ENCODE peak calls at places on chromosomes 4 and X, in five cellular contexts. D is PC-3, U is neural progenitor cell, Z is mesenchymal stem cell, Y is Karpas-422. T is an unnamed sample.

GRCh38 chr4:20431422-20432014 is 179.8 kb downstream of the SLIT2 start:
- DNase-seq in D (no peak), U (peak; percentile 66), Z (no peak), Y (no peak), T (no peak)

GRCh38 chr4:120331486-120332281 is 265.0 kb upstream of the MAD2L1 start:
- DNase-seq in Z (peak; percentile 27), D (peak; percentile 2), Y (no peak), U (no peak), T (no peak)

GRCh38 chr4:156968479-156968984 is 3.1 kb downstream of the PDGFC start:
- DNase-seq in D (peak; percentile 81), U (peak; percentile 69), Z (peak; percentile 85), Y (peak; percentile 85), T (peak; percentile 51)

GRCh38 chrX:139823806-139824205 is 109.0 kb downstream of the ATP11C start:
- DNase-seq in U (no peak), Z (peak; percentile 19), Y (no peak), D (peak; percentile 47), T (no peak)

GRCh38 chr4:106022454-106022853 is 127.2 kb downstream of the NPNT start:
- DNase-seq in Y (no peak), U (no peak), D (no peak), Z (no peak), T (no peak)

GRCh38 chrX:123675154-123675553 is 57.7 kb downstream of the THOC2 start:
- DNase-seq in U (no peak), D (peak; percentile 17), Y (no peak), Z (no peak), T (no peak)

GRCh38 chr4:107643021-107643420 is 77.0 kb downstream of the PAPSS1 start:
- DNase-seq in D (no peak), U (no peak), Y (no peak), Z (no peak), T (no peak)

GRCh38 chrX:50704360-50704759 is 109.6 kb downstream of the SHROOM4 start:
- DNase-seq in U (no peak), Y (no peak), Z (peak; percentile 33), D (no peak), T (no peak)

GRCh38 chrX:40700640-40701342 is 34.6 kb downstream of the MED14 start:
- DNase-seq in Z (no peak), D (no peak), U (no peak), Y (peak; percentile 20), T (no peak)

GRCh38 chr4:77100234-77100633 is 24.4 kb upstream of the CCNI start:
- DNase-seq in Z (no peak), D (no peak), Y (no peak), U (no peak), T (no peak)

GRCh38 chr4:36310793-36311192 is 29.4 kb downstream of the DTHD1 start:
- DNase-seq in Y (no peak), D (no peak), Z (no peak), U (no peak), T (no peak)

GRCh38 chr4:188439641-188440311 is 300.5 kb downstream of the TRIML1 start:
- DNase-seq in D (peak; percentile 3), U (no peak), Y (no peak), Z (no peak), T (no peak)

GRCh38 chrX:96929036-96929435 is 45.3 kb downstream of the RPA4 start:
- DNase-seq in D (no peak), U (no peak), Z (no peak), Y (no peak), T (no peak)

GRCh38 chr4:125445525-125445924 is 130.8 kb downstream of the FAT4 start:
- DNase-seq in Z (no peak), U (no peak), Y (no peak), D (no peak), T (no peak)

GRCh38 chrX:123489011-123489410 is 243.8 kb downstream of the THOC2 start:
- DNase-seq in Y (no peak), D (no peak), Z (peak; percentile 2), U (no peak), T (no peak)

GRCh38 chrX:134782796-134783195 is 124.5 kb upstream of the PLAC1 start:
- DNase-seq in U (peak; percentile 19), Z (peak; percentile 60), Y (peak; percentile 57), D (peak; percentile 72), T (no peak)

GRCh38 chrX:23799469-23800065 is 16.6 kb downstream of the SAT1 start:
- DNase-seq in D (no peak), Z (peak; percentile 46), U (no peak), Y (no peak), T (no peak)

GRCh38 chr4:6452897-6453687 is 19.3 kb downstream of the PPP2R2C start:
- DNase-seq in Y (no peak), U (no peak), D (no peak), Z (no peak), T (no peak)

GRCh38 chrX:123988423-123989116 is 27.1 kb downstream of the STAG2 start:
- DNase-seq in Y (no peak), U (no peak), D (peak; percentile 18), Z (peak; percentile 4), T (no peak)

GRCh38 chr4:8303081-8303480 is 33.5 kb downstream of the HTRA3 start:
- DNase-seq in Y (no peak), D (no peak), Z (no peak), U (no peak), T (no peak)

GRCh38 chrX:121160987-121161386 is 113.6 kb downstream of the GLUD2 start:
- DNase-seq in Y (no peak), Z (no peak), U (no peak), D (no peak), T (no peak)

GRCh38 chr4:1233641-1234277 is 15.2 kb downstream of the CTBP1 start:
- DNase-seq in U (no peak), D (no peak), Z (peak; percentile 60), Y (no peak), T (no peak)

GRCh38 chr4:112702892-112703291 is 65.9 kb downstream of the LARP7 start:
- DNase-seq in U (no peak), Y (no peak), Z (no peak), D (no peak), T (no peak)

GRCh38 chr4:154310578-154310977 is 181.0 kb downstream of the DCHS2 start:
- DNase-seq in U (no peak), D (no peak), Z (no peak), Y (no peak), T (no peak)

GRCh38 chrX:40746536-40746935 is 11.2 kb upstream of the MED14 start:
- DNase-seq in U (no peak), Y (no peak), Z (no peak), D (no peak), T (no peak)

GRCh38 chrX:135089126-135089525 is 31.2 kb downstream of the ETDB start:
- DNase-seq in Z (no peak), D (no peak), U (no peak), Y (no peak), T (no peak)

GRCh38 chr4:139777757-139778156 is 112.1 kb downstream of the MGST2 start:
- DNase-seq in D (no peak), Y (no peak), U (no peak), Z (no peak), T (no peak)

GRCh38 chrX:9062621-9063020 is 28.7 kb upstream of the FAM9B start:
- DNase-seq in D (no peak), Z (no peak), U (no peak), Y (no peak), T (no peak)

GRCh38 chr4:126708716-126709115 is 924.0 kb upstream of the INTU start:
- DNase-seq in Y (no peak), Z (no peak), D (no peak), U (no peak), T (no peak)

GRCh38 chr4:48649505-48649904 is 130.6 kb downstream of the FRYL start:
- DNase-seq in Z (no peak), Y (no peak), D (no peak), U (no peak), T (no peak)

GRCh38 chr4:188341428-188341827 is 202.2 kb downstream of the TRIML1 start:
- DNase-seq in Z (no peak), Y (no peak), D (no peak), U (no peak), T (no peak)

GRCh38 chr4:168129046-168129772 is 36.9 kb downstream of the ANXA10 start:
- DNase-seq in U (peak; percentile 25), Y (no peak), D (no peak), Z (no peak), T (no peak)

GRCh38 chrX:136710324-136710951 is 62.5 kb downstream of the CD40LG start:
- DNase-seq in U (no peak), Z (peak; percentile 11), D (peak; percentile 44), Y (no peak), T (no peak)
- H3K9ac ChIP-seq in U (no peak overlapping the region), Z (peak overlapping the region; percentile 49), D (peak overlapping the region; percentile 61), Y (no peak overlapping the region), T (no peak overlapping the region)

GRCh38 chrX:133742602-133743305 is 242.6 kb downstream of the GPC3 start:
- DNase-seq in U (no peak), D (no peak), Z (no peak), Y (no peak), T (no peak)
- H3K4me1 ChIP-seq in U (peaks cover 10% of the 10 kb centered on the region), D (no peaks in the 10 kb centered on the region), Z (no peaks in the 10 kb centered on the region), Y (peaks cover 5% of the 10 kb centered on the region), T (no peaks in the 10 kb centered on the region)

GRCh38 chrX:19670321-19670750 is 155.0 kb upstream of the MAP3K15 start:
- DNase-seq in Z (peak; percentile 76), D (peak; percentile 24), U (no peak), Y (no peak), T (no peak)
- H3K4me3 ChIP-seq in Z (no peak overlapping the region), D (peak overlapping the region; percentile 66), U (no peak overlapping the region), Y (no peak overlapping the region), T (no peak overlapping the region)

GRCh38 chr4:87584509-87584908 is 23.8 kb upstream of the DSPP start:
- DNase-seq in D (no peak), Z (no peak), Y (no peak), U (no peak), T (no peak)

GRCh38 chr4:87592124-87592523 is 16.2 kb upstream of the DSPP start:
- DNase-seq in Z (no peak), Y (no peak), D (no peak), U (no peak), T (no peak)

DNA sequence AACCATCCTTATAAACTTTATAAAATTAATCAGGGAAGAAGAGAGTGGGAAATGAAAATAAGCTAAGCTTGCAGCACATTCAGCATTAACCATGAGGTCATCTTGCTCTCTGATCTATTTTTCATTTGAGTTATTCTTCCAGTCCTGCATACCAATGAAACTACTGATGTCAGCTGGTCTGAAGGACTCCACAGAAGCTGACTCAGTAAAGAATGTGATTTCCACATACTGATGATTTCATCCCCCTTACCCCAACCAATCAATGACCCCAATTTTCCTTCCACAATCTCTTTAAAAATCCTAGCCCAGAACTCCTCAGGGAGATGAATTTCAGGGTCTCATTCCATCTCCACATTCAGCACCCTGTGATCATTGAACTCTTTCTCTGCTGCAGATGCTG is 18.8 kb upstream of the DSPP start:
- DNase-seq in U (no peak), D (peak; percentile 64), Z (peak; percentile 89), Y (no peak), T (no peak)
- H3K9ac ChIP-seq in U (no peak overlapping the region), D (no peak overlapping the region), Z (peak overlapping the region; percentile 86), Y (no peak overlapping the region), T (no peak overlapping the region)

DNA sequence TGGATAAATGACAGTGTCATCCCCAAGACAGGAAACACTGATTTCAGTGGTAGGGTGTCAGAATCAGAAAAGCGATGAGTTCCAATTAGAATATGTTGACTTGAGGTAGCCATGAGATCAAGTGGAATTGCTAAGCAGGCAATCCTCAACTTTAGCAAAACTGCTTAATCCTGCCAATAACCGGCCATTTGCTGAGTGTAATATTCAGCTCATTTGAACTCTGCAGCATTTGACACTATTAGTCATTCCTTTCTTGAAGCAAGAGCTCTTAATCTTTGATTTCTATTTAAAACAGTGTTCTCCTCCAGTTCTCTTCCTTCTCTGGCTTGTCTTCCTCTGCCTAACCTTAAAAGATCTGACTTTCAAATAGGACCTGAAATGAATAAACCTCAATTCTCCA is 68.7 kb upstream of the DCLK2 start:
- DNase-seq in Y (no peak), Z (no peak), D (no peak), U (no peak), T (no peak)
- H3K4me1 ChIP-seq in Y (no peaks in the 10 kb centered on the region), Z (peaks cover 5% of the 10 kb centered on the region), D (no peaks in the 10 kb centered on the region), U (no peaks in the 10 kb centered on the region), T (no peaks in the 10 kb centered on the region)